ENCODE peak calls at places on chromosomes 1 and 21, in seven cellular contexts. S, X, W, N, Y, R and A are unnamed samples.

GRCh38 chr1:172277277-172277676 is 143.2 kb upstream of the C1orf105 start:
- DNase-seq in S (no peak), X (no peak), W (no peak), N (no peak), R (no peak), Y (no peak), A (no peak)

GRCh38 chr1:201903135-201903534 is 14.4 kb downstream of the SHISA4 start:
- DNase-seq in N (peak; percentile 60), R (no peak), W (no peak), Y (peak; percentile 62), X (peak; percentile 80), S (no peak), A (no peak)

GRCh38 chr21:25508364-25508763 is 98.9 kb downstream of the MRPL39 start:
- DNase-seq in Y (peak; percentile 19), X (no peak), R (no peak), S (no peak), W (no peak), N (no peak), A (no peak)

GRCh38 chr1:150009604-150010387 is 730 bp downstream of the OTUD7B start:
- DNase-seq in X (peak; percentile 37), Y (peak; percentile 78), W (peak; percentile 35), S (peak; percentile 43), N (no peak), R (peak; percentile 88), A (peak; percentile 59)

GRCh38 chr1:212606734-212607205 is 1.8 kb upstream of the ATF3 start:
- DNase-seq in R (no peak), Y (peak; percentile 27), W (no peak), N (peak; percentile 21), S (peak; percentile 89), X (peak; percentile 88), A (peak; percentile 26)

GRCh38 chr1:205071028-205071409 is 13.2 kb downstream of the TMEM81 start:
- DNase-seq in R (no peak), Y (no peak), N (no peak), W (no peak), S (no peak), X (no peak), A (no peak)

GRCh38 chr1:223224465-223224864 is 81.4 kb upstream of the TLR5 start:
- DNase-seq in X (no peak), R (no peak), Y (no peak), S (no peak), N (no peak), W (no peak), A (no peak)

GRCh38 chr1:162218546-162218945 is 149.1 kb downstream of the NOS1AP start:
- DNase-seq in W (no peak), N (no peak), Y (no peak), R (no peak), X (no peak), S (no peak), A (no peak)

GRCh38 chr1:208213786-208214185 is 30.4 kb downstream of the PLXNA2 start:
- DNase-seq in X (no peak), N (no peak), S (no peak), R (no peak), W (no peak), Y (no peak), A (peak; percentile 27)

GRCh38 chr1:41811051-41811795 is 107.5 kb downstream of the HIVEP3 start:
- DNase-seq in W (no peak), X (no peak), R (no peak), N (no peak), S (no peak), Y (no peak), A (no peak)

GRCh38 chr21:34617753-34618339 is 2.9 kb upstream of the RCAN1 start:
- DNase-seq in W (no peak), X (no peak), S (no peak), R (no peak), Y (peak; percentile 19), N (no peak), A (no peak)

GRCh38 chr1:76035053-76035452 is 39.5 kb upstream of the ST6GALNAC3 start:
- DNase-seq in N (no peak), X (no peak), S (no peak), R (no peak), Y (no peak), W (peak; percentile 3), A (no peak)

GRCh38 chr1:19476440-19477190 is 8.7 kb downstream of the CAPZB start:
- DNase-seq in X (no peak), S (no peak), Y (no peak), R (no peak), N (no peak), W (no peak), A (peak; percentile 57)

GRCh38 chr1:81254560-81254959 is 546.2 kb upstream of the ADGRL2 start:
- DNase-seq in R (no peak), W (peak; percentile 1), Y (no peak), S (no peak), X (no peak), N (no peak), A (no peak)

GRCh38 chr1:158112994-158113758 is 67.5 kb upstream of the CD1D start:
- DNase-seq in S (no peak), R (no peak), Y (peak; percentile 54), N (no peak), X (no peak), W (no peak), A (peak; percentile 22)

GRCh38 chr1:35573198-35573775 is at the start of gene TFAP2E:
- DNase-seq in S (peak; percentile 71), N (no peak), R (no peak), W (no peak), X (no peak), Y (peak; percentile 67), A (no peak)

GRCh38 chr1:29709711-29710169 is 473.4 kb downstream of the PTPRU start:
- DNase-seq in W (no peak), R (no peak), N (no peak), Y (no peak), S (no peak), X (peak; percentile 61), A (no peak)

GRCh38 chr1:31416101-31416736 is 3.2 kb downstream of the SERINC2 start:
- DNase-seq in X (peak; percentile 83), R (peak; percentile 58), S (peak; percentile 81), N (no peak), W (no peak), Y (no peak), A (no peak)

GRCh38 chr1:31153423-31153822 is 86.3 kb downstream of the NKAIN1 start:
- DNase-seq in X (no peak), S (no peak), R (no peak), Y (no peak), W (no peak), N (no peak), A (no peak)

GRCh38 chr21:35616090-35616489 is 444.2 kb downstream of the SETD4 start:
- DNase-seq in N (no peak), W (no peak), S (no peak), X (no peak), R (no peak), Y (no peak), A (no peak)

DNA sequence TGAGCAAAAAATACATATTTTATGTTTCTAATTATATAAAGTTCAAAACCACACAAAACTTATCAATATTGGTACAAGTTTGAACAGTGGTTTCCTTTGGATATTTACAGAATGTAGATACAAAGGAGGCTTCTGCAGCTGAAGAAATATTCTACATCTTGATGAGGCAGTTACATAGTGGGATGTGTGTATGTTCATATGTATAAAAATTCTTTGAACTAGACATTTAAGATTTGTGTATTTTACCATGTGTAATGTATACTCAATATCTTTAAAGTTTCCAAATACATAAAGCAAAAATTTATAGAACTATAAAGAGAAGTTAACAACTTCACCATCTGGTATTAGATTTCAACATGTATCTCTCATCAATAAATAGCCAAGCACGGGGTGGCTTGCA is 80.7 kb upstream of the TNFSF4 start:
- DNase-seq in R (no peak), X (no peak), Y (no peak), W (no peak), N (no peak), S (no peak), A (no peak)
- TF ChIP-seq POLR2A in R (no peak), X (no peak), Y (no peak), W (no peak), N (no peak), S (no peak), A (no peak)

GRCh38 chr1:16981269-16981849 is 939 bp upstream of the MFAP2 start:
- DNase-seq in W (no peak), Y (no peak), S (no peak), R (no peak), N (no peak), X (no peak), A (no peak)
- TF ChIP-seq POLR2A in W (no peak), Y (no peak), S (no peak), R (no peak), N (no peak), X (no peak), A (no peak)

GRCh38 chr1:9633493-9633892 is 18.0 kb upstream of the PIK3CD start:
- DNase-seq in X (no peak), S (no peak), Y (no peak), W (no peak), R (no peak), N (no peak), A (no peak)
- TF ChIP-seq POLR2A in X (no peak), S (no peak), Y (no peak), W (no peak), R (no peak), N (no peak), A (no peak)

GRCh38 chr1:93729502-93729901 is 47.9 kb upstream of the BCAR3 start:
- DNase-seq in R (no peak), X (no peak), Y (no peak), N (no peak), W (no peak), S (no peak), A (no peak)
- TF ChIP-seq POLR2A in R (no peak), X (no peak), Y (no peak), N (no peak), W (no peak), S (no peak), A (no peak)

GRCh38 chr1:236835491-236835890 is 40.4 kb downstream of the MTR start:
- DNase-seq in Y (no peak), R (no peak), X (no peak), W (peak; percentile 4), N (no peak), S (no peak), A (no peak)

GRCh38 chr1:236829085-236829484 is 34.0 kb downstream of the MTR start:
- DNase-seq in N (no peak), X (no peak), R (no peak), S (no peak), W (no peak), Y (no peak), A (no peak)

GRCh38 chr1:236833593-236833992 is 38.5 kb downstream of the MTR start:
- DNase-seq in Y (no peak), X (no peak), W (peak; percentile 58), N (no peak), R (no peak), S (no peak), A (no peak)

GRCh38 chr1:236830560-236830959 is 35.5 kb downstream of the MTR start:
- DNase-seq in R (no peak), S (no peak), N (no peak), Y (peak; percentile 43), W (no peak), X (no peak), A (no peak)

GRCh38 chr1:236830116-236830515 is 35.0 kb downstream of the MTR start:
- DNase-seq in W (no peak), R (no peak), S (no peak), X (no peak), N (no peak), Y (no peak), A (no peak)
- TF ChIP-seq POLR2A in W (no peak), R (no peak), S (no peak), X (no peak), N (no peak), Y (no peak), A (no peak)